ENCODE peak calls at places on chromosomes 16 and 17, in five cellular contexts. F is GM20000, J is A673, H is thoracic aorta, C is fibroblast of the aortic adventitia. P is an unnamed sample.
A peak's percentile ranks its signal among the peaks of the same experiment; 100 is the strongest.

GRCh38 chr17:19596869-19597268 is 51.7 kb upstream of the ALDH3A2 start:
- DNase-seq in J (no peak), C (no peak), F (no peak), H (no peak), P (no peak)

GRCh38 chr16:85659805-85660511 is 28.8 kb downstream of the GINS2 start:
- DNase-seq in F (peak; percentile 91), C (peak; percentile 39), J (peak; percentile 72), H (no peak), P (peak; percentile 32)

GRCh38 chr17:80523054-80523744 is 21.4 kb upstream of the RPTOR start:
- DNase-seq in C (no peak), H (no peak), F (no peak), J (no peak), P (no peak)

GRCh38 chr17:32701860-32702259 is 175.1 kb downstream of the MYO1D start:
- DNase-seq in H (no peak), J (no peak), C (no peak), F (no peak), P (no peak)

GRCh38 chr17:30475206-30475605 is 2.0 kb upstream of the GOSR1 start:
- DNase-seq in F (no peak), J (no peak), C (no peak), H (no peak), P (no peak)

GRCh38 chr17:11618861-11619566 is 20.7 kb downstream of the DNAH9 start:
- DNase-seq in C (no peak), H (no peak), J (no peak), F (no peak), P (peak; percentile 0)

GRCh38 chr16:78230832-78231231 is 131.4 kb downstream of the WWOX start:
- DNase-seq in H (no peak), J (peak; percentile 33), C (peak; percentile 5), F (no peak), P (no peak)

GRCh38 chr17:42526031-42526444 is 10.0 kb upstream of the NAGLU start:
- DNase-seq in H (no peak), J (no peak), F (no peak), C (peak; percentile 45), P (peak; percentile 65)

GRCh38 chr16:29653436-29653835 is 9.6 kb upstream of the SPN start:
- DNase-seq in F (peak; percentile 47), J (no peak), C (no peak), H (no peak), P (no peak)

GRCh38 chr17:39823407-39824054 is 40.6 kb downstream of the IKZF3 start:
- DNase-seq in F (no peak), C (no peak), J (no peak), H (no peak), P (no peak)

GRCh38 chr17:76032073-76032779 is 5.1 kb upstream of the EVPL start:
- DNase-seq in C (no peak), F (no peak), H (no peak), J (peak; percentile 83), P (no peak)

GRCh38 chr16:65235339-65236177 is 113.7 kb upstream of the CDH11 start:
- DNase-seq in F (no peak), H (no peak), J (peak; percentile 73), C (no peak), P (no peak)

GRCh38 chr17:75228847-75229246 is 23.4 kb downstream of the NUP85 start:
- DNase-seq in C (no peak), F (no peak), H (no peak), J (no peak), P (no peak)

GRCh38 chr17:38942641-38943040 is 17.2 kb downstream of the LASP1NB start:
- DNase-seq in H (no peak), J (no peak), C (no peak), F (no peak), P (no peak)

GRCh38 chr17:65058615-65059014 is 2.1 kb upstream of the GNA13 start:
- DNase-seq in F (no peak), C (no peak), J (no peak), H (no peak), P (no peak)

GRCh38 chr16:12455287-12455798 is 348.3 kb downstream of the CPPED1 start:
- DNase-seq in F (peak; percentile 52), J (peak; percentile 53), H (no peak), C (peak; percentile 46), P (peak; percentile 46)

P was measured in foreskin fibroblast.